ENCODE peak calls at places on chromosomes 13 and 19, in seven cellular contexts. One of them, this sample, is unnamed.

GRCh38 chr19:24099829-24100228 is 12.8 kb downstream of the ZNF254 start:
- DNase-seq in H1: no peak
- DNase-seq in HCT116: no peak
- DNase-seq in K562: no peak
- DNase-seq in GM23338: no peak
- DNase-seq in endothelial cell of umbilical vein: no peak
- DNase-seq in HepG2: no peak
- DNase-seq in this sample: no peak

GRCh38 chr19:33040994-33041827 is 23.5 kb downstream of the RHPN2 start:
- DNase-seq in H1: no peak
- DNase-seq in HCT116: peak
- DNase-seq in K562: no peak
- DNase-seq in GM23338: no peak
- DNase-seq in endothelial cell of umbilical vein: no peak
- DNase-seq in HepG2: peak
- DNase-seq in this sample: no peak

GRCh38 chr19:53365899-53366493 is 491 bp downstream of the ZNF525 start:
- DNase-seq in H1: no peak
- DNase-seq in HCT116: no peak
- DNase-seq in K562: peak
- DNase-seq in GM23338: peak
- DNase-seq in endothelial cell of umbilical vein: no peak
- DNase-seq in HepG2: peak
- DNase-seq in this sample: no peak

GRCh38 chr13:27797228-27797624 is 4.9 kb downstream of the GSX1 start:
- DNase-seq in H1: peak
- DNase-seq in HCT116: no peak
- DNase-seq in K562: no peak
- DNase-seq in GM23338: peak
- DNase-seq in endothelial cell of umbilical vein: peak
- DNase-seq in HepG2: no peak
- DNase-seq in this sample: no peak

GRCh38 chr13:102195566-102196462 is 206.0 kb downstream of the FGF14 start:
- DNase-seq in H1: no peak
- DNase-seq in HCT116: no peak
- DNase-seq in K562: no peak
- DNase-seq in GM23338: no peak
- DNase-seq in endothelial cell of umbilical vein: peak
- DNase-seq in HepG2: no peak
- DNase-seq in this sample: peak

GRCh38 chr13:35714588-35714987 is 238.1 kb upstream of the MAB21L1 start:
- DNase-seq in H1: peak
- DNase-seq in HCT116: no peak
- DNase-seq in K562: no peak
- DNase-seq in GM23338: no peak
- DNase-seq in endothelial cell of umbilical vein: no peak
- DNase-seq in HepG2: no peak
- DNase-seq in this sample: no peak

GRCh38 chr13:109587689-109588088 is 198.7 kb downstream of the IRS2 start:
- DNase-seq in H1: no peak
- DNase-seq in HCT116: no peak
- DNase-seq in K562: no peak
- DNase-seq in GM23338: no peak
- DNase-seq in endothelial cell of umbilical vein: no peak
- DNase-seq in HepG2: no peak
- DNase-seq in this sample: no peak

GRCh38 chr19:18278521-18279265 is 2.7 kb downstream of the JUND start:
- DNase-seq in H1: no peak
- DNase-seq in HCT116: no peak
- DNase-seq in K562: no peak
- DNase-seq in GM23338: peak
- DNase-seq in endothelial cell of umbilical vein: peak
- DNase-seq in HepG2: no peak
- DNase-seq in this sample: no peak

GRCh38 chr13:22642088-22642487 is 538.7 kb upstream of the SGCG start:
- DNase-seq in H1: no peak
- DNase-seq in HCT116: no peak
- DNase-seq in K562: no peak
- DNase-seq in GM23338: no peak
- DNase-seq in endothelial cell of umbilical vein: no peak
- DNase-seq in HepG2: no peak
- DNase-seq in this sample: no peak

GRCh38 chr13:50873481-50873880 is 30.0 kb upstream of the DLEU7 start:
- DNase-seq in H1: no peak
- DNase-seq in HCT116: no peak
- DNase-seq in K562: no peak
- DNase-seq in GM23338: no peak
- DNase-seq in endothelial cell of umbilical vein: no peak
- DNase-seq in HepG2: no peak
- DNase-seq in this sample: no peak

GRCh38 chr19:50663280-50663790 is 14.1 kb downstream of the C19orf81 start:
- DNase-seq in H1: no peak
- DNase-seq in HCT116: no peak
- DNase-seq in K562: no peak
- DNase-seq in GM23338: no peak
- DNase-seq in endothelial cell of umbilical vein: no peak
- DNase-seq in HepG2: peak
- DNase-seq in this sample: no peak

GRCh38 chr13:44465318-44465717 is 91.7 kb downstream of the SERP2 start:
- DNase-seq in H1: no peak
- DNase-seq in HCT116: no peak
- DNase-seq in K562: no peak
- DNase-seq in GM23338: no peak
- DNase-seq in endothelial cell of umbilical vein: no peak
- DNase-seq in HepG2: no peak
- DNase-seq in this sample: no peak

GRCh38 chr13:109243311-109243951 is 543.0 kb downstream of the IRS2 start:
- DNase-seq in H1: no peak
- DNase-seq in HCT116: peak
- DNase-seq in K562: peak
- DNase-seq in GM23338: peak
- DNase-seq in endothelial cell of umbilical vein: peak
- DNase-seq in HepG2: no peak
- DNase-seq in this sample: no peak

GRCh38 chr13:74061939-74062595 is 72.1 kb downstream of the KLF12 start:
- DNase-seq in H1: no peak
- DNase-seq in HCT116: no peak
- DNase-seq in K562: no peak
- DNase-seq in GM23338: no peak
- DNase-seq in endothelial cell of umbilical vein: peak
- DNase-seq in HepG2: no peak
- DNase-seq in this sample: no peak

GRCh38 chr19:18674616-18675015 is 8.9 kb upstream of the CRTC1 start:
- DNase-seq in H1: no peak
- DNase-seq in HCT116: no peak
- DNase-seq in K562: no peak
- DNase-seq in GM23338: no peak
- DNase-seq in endothelial cell of umbilical vein: no peak
- DNase-seq in HepG2: no peak
- DNase-seq in this sample: no peak

GRCh38 chr13:101323601-101324000 is 92.7 kb downstream of the NALCN start:
- DNase-seq in H1: no peak
- DNase-seq in HCT116: no peak
- DNase-seq in K562: no peak
- DNase-seq in GM23338: no peak
- DNase-seq in endothelial cell of umbilical vein: no peak
- DNase-seq in HepG2: no peak
- DNase-seq in this sample: no peak

GRCh38 chr19:38529610-38530009 is 88.1 kb downstream of the MAP4K1 start:
- DNase-seq in H1: no peak
- DNase-seq in HCT116: no peak
- DNase-seq in K562: no peak
- DNase-seq in GM23338: no peak
- DNase-seq in endothelial cell of umbilical vein: no peak
- DNase-seq in HepG2: no peak
- DNase-seq in this sample: no peak

GRCh38 chr13:109818136-109818535 is 31.8 kb upstream of the IRS2 start:
- DNase-seq in H1: no peak
- DNase-seq in HCT116: no peak
- DNase-seq in K562: no peak
- DNase-seq in GM23338: no peak
- DNase-seq in endothelial cell of umbilical vein: no peak
- DNase-seq in HepG2: no peak
- DNase-seq in this sample: no peak

GRCh38 chr19:57280913-57281425 is 684 bp downstream of the ZNF460 start:
- DNase-seq in H1: no peak
- DNase-seq in HCT116: no peak
- DNase-seq in K562: no peak
- DNase-seq in GM23338: no peak
- DNase-seq in endothelial cell of umbilical vein: no peak
- DNase-seq in HepG2: no peak
- DNase-seq in this sample: no peak

GRCh38 chr13:67023088-67023893 is 206.8 kb downstream of the PCDH9 start:
- DNase-seq in H1: no peak
- DNase-seq in HCT116: no peak
- DNase-seq in K562: no peak
- DNase-seq in GM23338: peak
- DNase-seq in endothelial cell of umbilical vein: peak
- DNase-seq in HepG2: no peak
- DNase-seq in this sample: peak

GRCh38 chr19:48445256-48445605 is 552 bp upstream of the GRWD1 start:
- DNase-seq in H1: peak
- DNase-seq in HCT116: peak
- DNase-seq in K562: peak
- DNase-seq in GM23338: peak
- DNase-seq in endothelial cell of umbilical vein: peak
- DNase-seq in HepG2: peak
- DNase-seq in this sample: peak

GRCh38 chr19:50570997-50571396 is 2.8 kb upstream of the LRRC4B start:
- DNase-seq in H1: no peak
- DNase-seq in HCT116: no peak
- DNase-seq in K562: no peak
- DNase-seq in GM23338: no peak
- DNase-seq in endothelial cell of umbilical vein: no peak
- DNase-seq in HepG2: no peak
- DNase-seq in this sample: no peak

GRCh38 chr13:84096221-84096620 is 213.9 kb upstream of the SLITRK1 start:
- DNase-seq in H1: no peak
- DNase-seq in HCT116: no peak
- DNase-seq in K562: no peak
- DNase-seq in GM23338: no peak
- DNase-seq in endothelial cell of umbilical vein: no peak
- DNase-seq in HepG2: no peak
- DNase-seq in this sample: no peak

GRCh38 chr13:21526707-21527454 is 67.8 kb upstream of the ZDHHC20 start:
- DNase-seq in H1: no peak
- DNase-seq in HCT116: no peak
- DNase-seq in K562: no peak
- DNase-seq in GM23338: no peak
- DNase-seq in endothelial cell of umbilical vein: no peak
- DNase-seq in HepG2: peak
- DNase-seq in this sample: no peak

GRCh38 chr19:17762505-17763229 is 11.4 kb downstream of the FCHO1 start:
- DNase-seq in H1: peak
- DNase-seq in HCT116: no peak
- DNase-seq in K562: peak
- DNase-seq in GM23338: peak
- DNase-seq in endothelial cell of umbilical vein: peak
- DNase-seq in HepG2: peak
- DNase-seq in this sample: no peak

GRCh38 chr19:48006762-48007161 is 12.3 kb downstream of the ELSPBP1 start:
- DNase-seq in H1: peak
- DNase-seq in HCT116: peak
- DNase-seq in K562: peak
- DNase-seq in GM23338: peak
- DNase-seq in endothelial cell of umbilical vein: no peak
- DNase-seq in HepG2: peak
- DNase-seq in this sample: no peak

GRCh38 chr13:86447479-86447878 is 648.3 kb upstream of the SLITRK6 start:
- DNase-seq in H1: no peak
- DNase-seq in HCT116: no peak
- DNase-seq in K562: no peak
- DNase-seq in GM23338: peak
- DNase-seq in endothelial cell of umbilical vein: no peak
- DNase-seq in HepG2: no peak
- DNase-seq in this sample: no peak

GRCh38 chr13:22080832-22081231 is 410.0 kb downstream of the FGF9 start:
- DNase-seq in H1: no peak
- DNase-seq in HCT116: no peak
- DNase-seq in K562: no peak
- DNase-seq in GM23338: peak
- DNase-seq in endothelial cell of umbilical vein: no peak
- DNase-seq in HepG2: no peak
- DNase-seq in this sample: no peak

GRCh38 chr13:26813626-26814348 is 53.2 kb upstream of the GPR12 start:
- DNase-seq in H1: no peak
- DNase-seq in HCT116: no peak
- DNase-seq in K562: no peak
- DNase-seq in GM23338: no peak
- DNase-seq in endothelial cell of umbilical vein: no peak
- DNase-seq in HepG2: no peak
- DNase-seq in this sample: no peak

DNA sequence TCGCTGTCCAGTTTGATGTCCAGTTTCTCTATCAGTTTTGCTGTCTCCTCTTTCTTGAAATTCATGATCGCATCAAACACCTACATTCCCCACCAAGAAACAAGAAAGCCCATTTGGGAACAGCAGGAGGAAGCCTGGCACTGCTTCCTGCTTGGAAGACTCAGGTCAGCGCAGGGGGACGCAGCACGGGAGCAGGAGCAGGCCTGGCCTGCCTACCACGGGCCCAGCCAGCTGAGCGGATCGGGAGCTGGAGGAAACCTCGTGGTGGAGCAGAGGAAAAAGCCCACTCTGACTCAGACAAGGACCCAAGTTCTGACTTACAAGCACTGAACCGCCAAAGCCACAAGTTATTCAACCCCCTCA is 3.9 kb downstream of the EEF2 start:
- DNase-seq in H1: no peak
- DNase-seq in HCT116: no peak
- DNase-seq in K562: no peak
- DNase-seq in GM23338: no peak
- DNase-seq in endothelial cell of umbilical vein: no peak
- DNase-seq in HepG2: no peak
- DNase-seq in this sample: no peak
- TF ChIP-seq POLR2AphosphoS5 in H1: peak
- TF ChIP-seq POLR2AphosphoS5 in HCT116: no peak
- TF ChIP-seq POLR2AphosphoS5 in K562: no peak
- TF ChIP-seq POLR2AphosphoS5 in GM23338: no peak
- TF ChIP-seq POLR2AphosphoS5 in endothelial cell of umbilical vein: no peak
- TF ChIP-seq POLR2AphosphoS5 in HepG2: no peak
- TF ChIP-seq POLR2AphosphoS5 in this sample: no peak

GRCh38 chr13:29171244-29171643 is 351.1 kb downstream of the MTUS2 start:
- DNase-seq in H1: no peak
- DNase-seq in HCT116: no peak
- DNase-seq in K562: no peak
- DNase-seq in GM23338: no peak
- DNase-seq in endothelial cell of umbilical vein: no peak
- DNase-seq in HepG2: no peak
- DNase-seq in this sample: no peak
- TF ChIP-seq EZH2 in H1: no peak
- TF ChIP-seq EZH2 in HCT116: no peak
- TF ChIP-seq EZH2 in K562: no peak
- TF ChIP-seq EZH2 in GM23338: no peak
- TF ChIP-seq EZH2 in endothelial cell of umbilical vein: no peak
- TF ChIP-seq EZH2 in HepG2: no peak
- TF ChIP-seq EZH2 in this sample: no peak

GRCh38 chr19:10565567-10566407 is at the start of gene KRI1:
- DNase-seq in H1: peak
- DNase-seq in HCT116: peak
- DNase-seq in K562: peak
- DNase-seq in GM23338: peak
- DNase-seq in endothelial cell of umbilical vein: peak
- DNase-seq in HepG2: peak
- DNase-seq in this sample: peak
- TF ChIP-seq POLR2AphosphoS5 in H1: peak
- TF ChIP-seq POLR2AphosphoS5 in HCT116: peak
- TF ChIP-seq POLR2AphosphoS5 in K562: peak
- TF ChIP-seq POLR2AphosphoS5 in GM23338: peak
- TF ChIP-seq POLR2AphosphoS5 in endothelial cell of umbilical vein: peak
- TF ChIP-seq POLR2AphosphoS5 in HepG2: peak
- TF ChIP-seq POLR2AphosphoS5 in this sample: peak

GRCh38 chr19:13011653-13012389 is 16.5 kb downstream of the NFIX start:
- DNase-seq in H1: peak
- DNase-seq in HCT116: no peak
- DNase-seq in K562: no peak
- DNase-seq in GM23338: peak
- DNase-seq in endothelial cell of umbilical vein: no peak
- DNase-seq in HepG2: no peak
- DNase-seq in this sample: no peak
- TF ChIP-seq EZH2 in H1: peak
- TF ChIP-seq EZH2 in HCT116: no peak
- TF ChIP-seq EZH2 in K562: no peak
- TF ChIP-seq EZH2 in GM23338: peak
- TF ChIP-seq EZH2 in endothelial cell of umbilical vein: peak
- TF ChIP-seq EZH2 in HepG2: no peak
- TF ChIP-seq EZH2 in this sample: no peak

This sample was measured in SK-N-MC.